ENCODE peak calls at places on chromosome 13, in four cellular contexts. J is WTC11, I is K562, K is GM12878. Z is an unnamed sample.
A peak's percentile ranks its signal among the peaks of the same experiment; 100 is the strongest.

GRCh38 chr13:45205124-45205523 is 4.3 kb upstream of the KCTD4 start:
- DNase-seq in J (no peak), K (no peak), I (no peak), Z (no peak)

GRCh38 chr13:106372199-106373160 is 163.0 kb downstream of the EFNB2 start:
- DNase-seq in K (no peak), J (no peak), I (no peak), Z (no peak)

GRCh38 chr13:111025310-111025709 is 89.8 kb upstream of the ARHGEF7 start:
- DNase-seq in I (no peak), J (no peak), K (no peak), Z (no peak)

GRCh38 chr13:50069255-50069654 is 54.0 kb downstream of the KCNRG start:
- DNase-seq in J (no peak), I (no peak), K (no peak), Z (no peak)

GRCh38 chr13:97005631-97006262 is 11.5 kb upstream of the OXGR1 start:
- DNase-seq in I (no peak), K (no peak), J (no peak), Z (no peak)

GRCh38 chr13:66689628-66690027 is 540.5 kb downstream of the PCDH9 start:
- DNase-seq in J (no peak), K (no peak), I (no peak), Z (no peak)

GRCh38 chr13:40153516-40153915 is 498.1 kb downstream of the COG6 start:
- DNase-seq in K (no peak), J (no peak), I (no peak), Z (no peak)

GRCh38 chr13:31094331-31095015 is 67.2 kb downstream of the HSPH1 start:
- DNase-seq in I (no peak), J (no peak), K (no peak), Z (no peak)

GRCh38 chr13:39676315-39676876 is 20.9 kb downstream of the COG6 start:
- DNase-seq in I (peak; percentile 2), J (no peak), K (no peak), Z (peak; percentile 28)

GRCh38 chr13:51541809-51542258 is 42.4 kb upstream of the WDFY2 start:
- DNase-seq in I (no peak), J (no peak), K (no peak), Z (no peak)

GRCh38 chr13:60111726-60112125 is 52.0 kb downstream of the DIAPH3 start:
- DNase-seq in I (no peak), K (no peak), J (no peak), Z (no peak)

DNA sequence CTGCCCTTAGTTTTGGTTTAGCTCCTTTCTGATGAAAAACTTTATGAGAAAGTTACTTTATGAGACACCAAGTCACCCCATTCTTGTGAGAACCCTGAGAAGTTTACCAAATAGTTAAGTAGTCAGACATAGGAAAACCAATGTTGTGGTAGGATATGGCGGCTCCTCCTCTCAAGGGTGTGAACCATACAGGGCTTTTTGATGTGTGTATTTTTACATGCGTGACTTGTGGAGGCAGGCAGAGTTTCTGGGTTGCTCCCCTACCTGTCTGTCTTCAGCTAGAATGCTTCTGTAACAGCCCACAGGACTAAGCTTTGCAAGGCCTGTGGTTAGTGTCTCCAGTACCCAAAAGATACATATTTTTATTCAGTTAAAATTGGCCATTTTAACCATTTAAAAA is 18.3 kb downstream of the UBAC2 start:
- DNase-seq in J (no peak), I (no peak), K (peak; percentile 62), Z (no peak)
- TF ChIP-seq TCF7 in J (no peak), I (no peak), K (no peak), Z (no peak)

DNA sequence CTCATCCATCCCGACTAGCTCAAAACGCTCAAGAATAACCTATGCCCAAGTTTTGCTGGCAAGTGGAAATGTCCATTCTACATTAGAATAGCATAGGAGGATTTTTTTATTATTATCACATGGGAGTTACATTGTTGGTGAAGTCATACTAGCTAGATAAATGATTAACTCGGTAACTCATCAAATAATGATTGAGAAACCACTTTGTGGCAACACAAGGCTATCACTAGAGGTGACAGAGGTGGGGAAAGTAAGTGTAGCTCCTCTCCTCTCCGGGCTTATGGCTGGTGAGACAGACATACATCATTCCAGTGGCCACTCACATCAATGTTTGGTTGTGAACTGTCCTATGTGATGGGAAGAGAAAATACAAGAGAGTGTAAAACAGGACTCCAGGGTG is 161.6 kb downstream of the ZIC5 start:
- DNase-seq in I (no peak), K (no peak), J (no peak), Z (peak; percentile 32)
- TF ChIP-seq TCF7 in I (no peak), K (no peak), J (no peak), Z (no peak)

DNA sequence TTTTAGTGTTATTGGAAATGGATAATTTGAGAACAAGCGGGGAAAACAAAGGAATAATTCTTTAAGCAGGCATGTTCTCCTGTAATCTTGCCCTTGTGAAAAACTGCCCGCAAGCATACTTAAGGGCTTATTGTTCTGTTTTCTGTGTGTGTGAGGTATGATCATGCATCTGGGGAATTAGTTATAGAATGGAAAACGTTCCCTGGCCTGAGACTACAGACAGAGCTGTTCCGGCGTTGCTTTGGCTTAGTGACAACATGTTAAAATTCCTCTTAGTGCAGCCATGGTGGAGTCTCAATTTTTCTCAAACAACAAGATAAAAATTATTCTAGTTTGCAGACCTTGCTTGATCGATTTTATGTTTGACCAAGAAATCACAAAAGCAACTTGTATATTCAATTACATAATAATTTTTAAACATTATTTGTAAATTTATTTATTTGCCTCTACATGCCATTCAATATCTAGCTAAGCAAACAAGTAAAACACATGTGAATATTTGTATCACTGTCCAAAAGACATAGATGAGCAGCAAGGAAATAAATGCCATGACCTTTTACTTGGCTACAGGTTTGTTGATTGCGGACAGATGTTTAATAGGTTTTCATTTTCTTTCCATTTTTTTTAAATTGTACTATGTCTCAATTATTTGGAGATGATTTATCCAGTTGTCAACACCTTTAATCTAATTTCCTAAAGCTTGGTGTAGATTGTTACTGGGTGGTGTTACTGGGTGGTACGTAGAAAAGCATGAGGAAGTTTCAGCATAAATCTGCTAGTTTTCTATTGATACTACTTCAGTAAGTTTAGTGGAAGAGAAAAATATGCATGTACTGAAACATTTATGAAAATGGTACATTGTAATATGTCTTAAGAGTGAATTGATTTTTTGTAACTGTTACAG is 560.4 kb upstream of the SPRY2 start:
- DNase-seq in J (no peak), K (no peak), I (no peak), Z (no peak)
- TF ChIP-seq TCF7 in J (no peak), K (no peak), I (no peak), Z (no peak)

GRCh38 chr13:46622918-46623256 is 69.9 kb downstream of the LRCH1 start:
- DNase-seq in J (no peak), K (no peak), I (no peak), Z (no peak)

GRCh38 chr13:46624353-46624752 is 71.4 kb downstream of the LRCH1 start:
- DNase-seq in I (no peak), K (no peak), J (no peak), Z (no peak)

GRCh38 chr13:46621133-46621532 is 68.2 kb downstream of the LRCH1 start:
- DNase-seq in J (no peak), K (no peak), I (no peak), Z (no peak)

GRCh38 chr13:46620029-46620428 is 67.1 kb downstream of the LRCH1 start:
- DNase-seq in K (no peak), I (no peak), J (no peak), Z (no peak)

GRCh38 chr13:46622013-46622917 is 69.3 kb downstream of the LRCH1 start:
- DNase-seq in I (no peak), K (no peak), J (no peak), Z (peak; percentile 10)
- TF ChIP-seq TCF7 in I (no peak), K (no peak), J (no peak), Z (no peak)

GRCh38 chr13:102700088-102701031 is 5.5 kb upstream of the METTL21C start:
- DNase-seq in I (no peak), J (no peak), K (no peak), Z (no peak)
- TF ChIP-seq TCF7 in I (no peak), J (no peak), K (no peak), Z (no peak)